ENCODE peak calls at places on chromosomes 2 and 18, in four cellular contexts. A is SK-N-SH, O is GM12878, X is HepG2. W is an unnamed sample.

GRCh38 chr2:241069821-241070281 is 32.2 kb downstream of the MTERF4 start:
- DNase-seq in A (no peak), O (no peak), X (no peak), W (no peak)

GRCh38 chr2:7014201-7014640 is 97.0 kb downstream of the RNF144A start:
- DNase-seq in A (peak), O (no peak), X (peak), W (no peak)

GRCh38 chr2:68834737-68835136 is 36.5 kb downstream of the BMP10 start:
- DNase-seq in A (no peak), O (no peak), X (no peak), W (no peak)

GRCh38 chr2:113069676-113070605 is 2.2 kb downstream of the IL1F10 start:
- DNase-seq in A (no peak), O (no peak), X (no peak), W (no peak)

GRCh38 chr2:205321240-205321639 is 361.1 kb upstream of the NRP2 start:
- DNase-seq in A (no peak), O (no peak), X (no peak), W (no peak)

GRCh38 chr18:2522112-2522511 is 49.2 kb downstream of the METTL4 start:
- DNase-seq in A (no peak), O (peak), X (no peak), W (no peak)

GRCh38 chr2:45649855-45650806 is 1.3 kb upstream of the PRKCE start:
- DNase-seq in A (peak), O (no peak), X (peak), W (peak)

GRCh38 chr18:407168-407567 is 93.3 kb downstream of the COLEC12 start:
- DNase-seq in A (no peak), O (no peak), X (no peak), W (no peak)

GRCh38 chr2:216210711-216211131 is 101.6 kb downstream of the XRCC5 start:
- DNase-seq in A (no peak), O (no peak), X (no peak), W (no peak)

GRCh38 chr2:4214444-4215295 is 511.3 kb downstream of the DCDC2C start:
- DNase-seq in A (no peak), O (no peak), X (no peak), W (no peak)

DNA sequence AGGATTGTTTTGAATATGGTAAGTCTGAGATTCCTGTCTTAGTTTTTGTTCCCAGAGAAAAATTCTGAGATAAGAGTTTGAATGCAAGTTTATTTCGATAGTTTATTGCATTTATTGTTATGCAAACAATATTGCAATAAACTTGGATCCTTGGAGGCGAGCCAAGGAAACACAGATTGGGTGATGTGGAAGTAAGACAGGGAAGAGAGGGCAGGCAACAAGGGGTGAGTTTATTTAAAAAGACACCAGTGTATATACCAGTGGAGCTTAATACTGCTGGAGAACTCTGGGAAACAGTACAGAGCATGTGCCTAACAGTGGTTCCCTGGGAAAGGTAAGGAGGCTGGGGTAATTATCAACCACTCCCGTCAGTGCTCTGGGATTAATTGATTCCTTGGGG is 87.5 kb upstream of the NEDD4L start:
- DNase-seq in A (no peak), O (no peak), X (no peak), W (no peak)
- TF ChIP-seq PBX3 in A (no peak), O (no peak), X (no peak), W (no peak)

GRCh38 chr2:71889991-71890684 is 257.5 kb downstream of the CYP26B1 start:
- DNase-seq in A (no peak), O (no peak), X (no peak), W (no peak)
- TF ChIP-seq PBX3 in A (peak), O (no peak), X (no peak), W (no peak)

GRCh38 chr18:65751145-65752085 is 603 bp downstream of the CDH7 start:
- DNase-seq in A (no peak), O (no peak), X (no peak), W (no peak)

GRCh38 chr18:65750421-65751144 is at the start of gene CDH7:
- DNase-seq in A (peak), O (no peak), X (no peak), W (no peak)

GRCh38 chr18:65753520-65753919 is 2.7 kb downstream of the CDH7 start:
- DNase-seq in A (peak), O (no peak), X (peak), W (no peak)

GRCh38 chr18:65754121-65754520 is 3.3 kb downstream of the CDH7 start:
- DNase-seq in A (no peak), O (no peak), X (no peak), W (no peak)

DNA sequence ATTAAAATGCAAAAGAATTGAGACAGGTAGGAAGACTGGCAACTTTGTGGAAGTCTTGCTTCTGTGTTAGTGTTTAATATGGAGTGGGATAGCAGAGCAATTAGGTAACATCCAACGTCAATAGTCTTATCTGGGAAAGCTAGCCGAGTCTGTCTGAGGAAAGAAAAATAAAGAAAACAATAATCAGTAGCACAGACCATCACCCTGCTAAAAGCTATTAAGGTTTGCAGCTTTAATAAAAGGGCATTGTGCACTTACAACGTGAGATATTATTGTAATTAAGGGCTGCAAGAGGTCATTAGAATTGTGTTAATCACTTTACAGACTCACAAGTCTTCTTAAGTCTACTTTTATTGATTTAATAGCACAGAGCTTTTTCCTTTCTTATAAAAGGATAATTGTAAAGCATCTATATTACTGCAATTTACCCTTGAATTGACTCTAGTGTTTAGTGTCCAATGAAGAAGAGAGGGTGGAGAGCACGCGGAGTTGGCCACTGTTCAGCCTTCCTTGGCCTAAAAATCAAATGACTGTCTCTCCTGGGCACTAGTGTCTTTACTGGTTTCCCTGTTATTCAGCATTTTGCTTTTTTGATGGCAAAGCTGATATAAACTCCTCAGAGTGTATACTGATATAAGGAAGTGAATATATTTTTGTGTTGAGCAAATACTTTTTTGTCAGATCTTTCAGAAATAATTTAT is 2.0 kb downstream of the CDH7 start:
- DNase-seq in A (no peak), O (no peak), X (no peak), W (no peak)
- TF ChIP-seq PBX3 in A (no peak), O (no peak), X (no peak), W (no peak)

DNA sequence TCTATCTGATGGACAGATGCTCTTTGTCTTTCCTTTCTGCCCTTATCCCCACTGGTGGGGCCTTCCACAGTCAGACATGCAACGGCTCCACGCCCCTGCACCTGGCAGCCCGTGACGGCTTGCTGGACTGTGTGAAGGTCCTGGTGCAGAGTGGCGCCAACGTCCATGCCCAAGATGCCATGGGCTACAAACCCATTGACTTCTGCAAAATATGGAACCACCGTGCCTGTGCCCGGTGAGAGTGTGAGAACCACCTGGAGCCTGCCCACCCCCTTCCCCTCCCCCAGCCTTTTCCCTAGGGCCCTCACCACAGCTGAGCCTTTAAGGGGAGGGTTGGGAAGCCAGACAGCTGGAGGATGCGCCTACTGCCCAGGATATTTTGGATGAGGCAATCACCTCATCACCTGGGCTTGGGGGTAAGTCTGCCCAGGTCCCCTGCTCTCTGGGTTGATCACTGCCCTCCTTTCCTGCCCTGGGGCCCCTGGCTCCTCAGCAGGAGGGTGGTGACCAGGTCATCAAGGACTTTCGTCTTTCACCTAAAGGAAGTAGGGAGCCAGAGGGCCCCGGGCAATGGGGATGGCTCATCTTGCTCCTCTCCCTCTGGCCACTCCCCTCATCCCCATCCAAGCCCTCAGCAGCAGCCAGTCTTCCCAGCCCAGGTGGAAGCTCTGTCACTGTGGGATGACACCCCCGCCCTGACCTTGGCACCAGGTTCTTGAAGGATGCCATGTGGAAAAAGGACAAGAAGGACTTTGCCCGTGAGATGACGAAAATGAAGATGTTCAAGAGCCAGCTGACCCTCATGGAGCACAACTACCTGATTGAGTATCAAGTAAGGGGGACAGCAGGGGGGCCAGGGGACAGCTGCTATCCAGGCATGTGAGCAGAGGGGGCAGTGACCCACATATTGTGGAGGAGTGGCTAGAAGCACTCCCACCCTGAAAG is 3.7 kb downstream of the ANKRD53 start:
- DNase-seq in A (no peak), O (no peak), X (no peak), W (no peak)
- TF ChIP-seq PBX3 in A (no peak), O (no peak), X (no peak), W (no peak)

GRCh38 chr2:105143467-105144127 is 97.9 kb upstream of the GPR45 start:
- DNase-seq in A (peak), O (no peak), X (no peak), W (no peak)

GRCh38 chr2:105142239-105142638 is 99.3 kb upstream of the GPR45 start:
- DNase-seq in A (no peak), O (no peak), X (no peak), W (no peak)

GRCh38 chr2:105143094-105143466 is 98.5 kb upstream of the GPR45 start:
- DNase-seq in A (no peak), O (no peak), X (no peak), W (no peak)

GRCh38 chr2:105144128-105144940 is 97.2 kb upstream of the GPR45 start:
- DNase-seq in A (no peak), O (no peak), X (no peak), W (no peak)

DNA sequence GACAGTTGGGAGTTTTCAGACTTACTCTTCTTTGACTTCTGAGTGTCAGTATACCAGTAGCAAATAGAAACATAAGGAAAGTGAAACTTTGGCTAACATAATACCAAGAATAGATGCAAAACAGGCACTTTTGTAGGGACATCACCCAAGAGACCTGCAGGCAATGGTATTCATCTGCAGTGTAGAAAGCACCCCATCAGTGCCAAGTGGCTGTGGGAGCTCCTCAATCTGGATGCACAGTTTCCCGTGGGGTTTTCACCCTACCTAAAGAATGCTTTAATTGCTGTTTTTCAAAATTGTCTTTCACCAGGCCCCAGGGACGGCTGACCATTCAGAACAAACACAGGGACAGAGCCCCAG is 96.6 kb upstream of the GPR45 start:
- DNase-seq in A (no peak), O (no peak), X (no peak), W (no peak)
- TF ChIP-seq PBX3 in A (no peak), O (no peak), X (no peak), W (no peak)

DNA sequence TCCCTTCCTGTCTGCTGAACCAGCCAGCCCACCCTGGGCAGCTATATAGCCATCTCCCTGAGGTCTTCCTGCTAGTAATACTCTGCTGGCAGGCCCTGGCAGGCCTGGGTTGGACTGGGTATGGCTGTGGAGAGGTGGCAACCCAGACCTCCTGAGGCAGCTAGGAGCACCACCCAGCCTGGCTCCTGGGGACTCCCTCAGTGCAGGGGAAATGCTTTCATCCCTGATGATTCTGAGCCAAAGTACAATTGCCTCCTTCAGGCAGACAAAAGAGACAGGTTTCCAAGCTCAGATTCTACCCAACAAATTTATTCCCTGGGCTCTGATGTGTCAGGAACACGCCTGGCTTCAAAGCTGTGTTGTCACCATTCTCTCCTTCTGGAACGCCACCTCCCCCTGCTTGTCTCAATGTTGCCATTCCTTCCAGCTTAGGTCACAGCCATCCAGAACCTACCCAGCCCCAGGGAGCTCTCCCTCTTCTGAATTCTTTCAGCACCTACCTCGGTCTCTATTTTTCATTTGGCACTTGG is 4.7 kb upstream of the DNAJB2 start:
- DNase-seq in A (no peak), O (no peak), X (peak), W (peak)
- TF ChIP-seq PBX3 in A (no peak), O (no peak), X (no peak), W (no peak)

DNA sequence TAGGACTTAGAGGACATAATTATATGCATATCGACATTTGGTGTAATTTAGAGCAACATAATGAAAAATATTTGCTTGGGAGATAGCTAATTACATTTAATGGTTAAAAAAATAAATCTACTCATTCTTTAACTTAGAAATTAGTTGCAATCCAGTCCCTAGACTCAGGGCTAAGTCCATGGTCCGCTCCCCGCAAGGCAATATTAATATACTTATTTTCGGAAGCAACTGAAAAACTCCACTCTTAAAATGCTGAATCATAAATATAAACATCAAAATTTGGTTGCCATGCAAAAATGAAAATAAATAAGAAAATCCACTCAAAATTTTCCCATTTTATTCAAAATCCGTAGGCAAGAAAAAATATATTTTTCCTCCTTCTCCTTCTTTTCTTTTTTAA is 99.7 kb upstream of the CD302 start:
- DNase-seq in A (no peak), O (no peak), X (no peak), W (no peak)
- TF ChIP-seq PBX3 in A (no peak), O (no peak), X (no peak), W (no peak)